ENCODE peak calls at places on chromosomes 13 and 19, in nine cellular contexts. D is hepatocyte, M is A549, L is cardiac muscle cell, V is suprapubic skin, F is Peyer's patch, S is fibroblast of mammary gland, Z is RWPE1, G is endothelial cell. U is an unnamed sample.
A peak's percentile ranks its signal among the peaks of the same experiment; 100 is the strongest.

GRCh38 chr19:7925171-7925837 is 631 bp downstream of the CTXN1 start:
- DNase-seq in S (peak; percentile 67), G (peak; percentile 95), M (peak; percentile 75), D (peak; percentile 94), F (peak; percentile 76), L (peak; percentile 93), V (no peak), Z (peak; percentile 53), U (peak; percentile 75)

GRCh38 chr13:113411216-113412023 is 41.9 kb downstream of the ADPRHL1 start:
- DNase-seq in V (no peak), G (no peak), F (no peak), D (peak; percentile 53), S (peak; percentile 99), M (peak; percentile 63), L (no peak), Z (peak; percentile 27), U (no peak)

GRCh38 chr19:19524053-19524452 is 4.7 kb upstream of the YJEFN3 start:
- DNase-seq in F (no peak), M (no peak), Z (no peak), L (no peak), V (no peak), D (no peak), S (no peak), G (no peak), U (no peak)

GRCh38 chr13:30319703-30320102 is 12.4 kb upstream of the KATNAL1 start:
- DNase-seq in D (no peak), G (no peak), M (no peak), V (no peak), F (no peak), L (no peak), S (no peak), Z (no peak), U (no peak)

GRCh38 chr13:108534728-108535127 is 94.7 kb upstream of the MYO16 start:
- DNase-seq in L (no peak), F (no peak), S (no peak), D (no peak), V (no peak), Z (no peak), G (no peak), M (no peak), U (no peak)

GRCh38 chr13:44014501-44014900 is 134.8 kb downstream of the LACC1 start:
- DNase-seq in F (no peak), S (no peak), G (no peak), Z (no peak), D (no peak), M (no peak), V (no peak), L (no peak), U (no peak)

GRCh38 chr13:112250788-112251445 is 125.2 kb upstream of the SPACA7 start:
- DNase-seq in D (no peak), M (no peak), S (no peak), G (no peak), F (no peak), V (no peak), Z (no peak), L (no peak), U (no peak)

GRCh38 chr13:22175211-22175610 is 504.3 kb downstream of the FGF9 start:
- DNase-seq in G (no peak), L (no peak), M (no peak), V (no peak), Z (no peak), F (no peak), D (no peak), S (no peak), U (no peak)

GRCh38 chr19:10518444-10519361 is 1.5 kb upstream of the S1PR5 start:
- DNase-seq in Z (no peak), L (no peak), D (no peak), S (no peak), V (no peak), G (no peak), M (no peak), F (no peak), U (no peak)

GRCh38 chr19:13104848-13105646 is 2.4 kb upstream of the LYL1 start:
- DNase-seq in V (no peak), Z (no peak), G (no peak), L (no peak), S (no peak), M (no peak), F (peak; percentile 53), D (no peak), U (no peak)
- TF ChIP-seq CTCF in V (no peak), Z (peak; percentile 22), G (peak; percentile 18), L (no peak), S (no peak), M (no peak), F (no peak), D (no peak), U (peak; percentile 5)

GRCh38 chr19:38656171-38656981 is 8.9 kb downstream of the ACTN4 start:
- DNase-seq in F (no peak), S (peak; percentile 84), V (no peak), L (no peak), M (peak; percentile 79), Z (no peak), G (no peak), D (no peak), U (no peak)
- TF ChIP-seq CTCF in F (no peak), S (no peak), V (no peak), L (peak; percentile 12), M (no peak), Z (no peak), G (no peak), D (no peak), U (no peak)

DNA sequence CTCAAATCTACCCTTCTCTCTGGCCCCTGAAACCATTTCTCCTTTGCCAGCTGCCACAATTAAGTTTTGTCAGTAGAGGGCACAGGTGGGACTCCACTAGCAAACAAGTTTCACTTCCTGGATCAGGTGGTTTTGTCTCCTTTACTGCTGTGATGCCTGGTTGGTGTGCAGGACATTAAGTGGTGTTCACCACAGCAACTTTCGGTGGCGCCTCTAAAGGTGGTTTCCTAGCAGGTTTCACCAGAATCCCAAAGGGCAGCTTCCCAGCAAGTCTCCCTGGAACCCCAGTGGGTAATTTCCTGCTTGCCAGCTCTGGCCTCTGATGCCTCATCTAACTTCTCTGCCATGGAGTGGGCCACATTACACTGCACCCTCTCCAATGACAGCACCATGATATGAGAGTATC is 16.6 kb downstream of the MED4 start:
- DNase-seq in Z (peak; percentile 27), V (no peak), M (peak; percentile 21), S (no peak), F (no peak), G (no peak), L (no peak), D (no peak), U (peak; percentile 24)
- TF ChIP-seq CTCF in Z (no peak), V (no peak), M (no peak), S (peak; percentile 7), F (peak; percentile 24), G (no peak), L (peak; percentile 27), D (peak; percentile 17), U (no peak)

GRCh38 chr19:4061683-4062575 is 4.8 kb downstream of the ZBTB7A start:
- DNase-seq in S (peak; percentile 31), F (peak; percentile 87), L (no peak), M (no peak), D (peak; percentile 85), G (no peak), Z (no peak), V (no peak), U (no peak)

GRCh38 chr19:4064073-4064550 is 2.6 kb downstream of the ZBTB7A start:
- DNase-seq in Z (no peak), S (peak; percentile 31), F (peak; percentile 66), M (no peak), D (peak; percentile 54), V (no peak), L (peak; percentile 20), G (no peak), U (no peak)

GRCh38 chr19:4062576-4063368 is 3.9 kb downstream of the ZBTB7A start:
- DNase-seq in M (no peak), L (no peak), V (no peak), S (peak; percentile 35), G (no peak), D (no peak), Z (no peak), F (no peak), U (no peak)

GRCh38 chr19:4064551-4065260 is 2.0 kb downstream of the ZBTB7A start:
- DNase-seq in Z (no peak), V (no peak), G (peak; percentile 47), D (peak; percentile 75), S (peak; percentile 41), M (no peak), L (peak; percentile 44), F (peak; percentile 74), U (peak; percentile 52)

DNA sequence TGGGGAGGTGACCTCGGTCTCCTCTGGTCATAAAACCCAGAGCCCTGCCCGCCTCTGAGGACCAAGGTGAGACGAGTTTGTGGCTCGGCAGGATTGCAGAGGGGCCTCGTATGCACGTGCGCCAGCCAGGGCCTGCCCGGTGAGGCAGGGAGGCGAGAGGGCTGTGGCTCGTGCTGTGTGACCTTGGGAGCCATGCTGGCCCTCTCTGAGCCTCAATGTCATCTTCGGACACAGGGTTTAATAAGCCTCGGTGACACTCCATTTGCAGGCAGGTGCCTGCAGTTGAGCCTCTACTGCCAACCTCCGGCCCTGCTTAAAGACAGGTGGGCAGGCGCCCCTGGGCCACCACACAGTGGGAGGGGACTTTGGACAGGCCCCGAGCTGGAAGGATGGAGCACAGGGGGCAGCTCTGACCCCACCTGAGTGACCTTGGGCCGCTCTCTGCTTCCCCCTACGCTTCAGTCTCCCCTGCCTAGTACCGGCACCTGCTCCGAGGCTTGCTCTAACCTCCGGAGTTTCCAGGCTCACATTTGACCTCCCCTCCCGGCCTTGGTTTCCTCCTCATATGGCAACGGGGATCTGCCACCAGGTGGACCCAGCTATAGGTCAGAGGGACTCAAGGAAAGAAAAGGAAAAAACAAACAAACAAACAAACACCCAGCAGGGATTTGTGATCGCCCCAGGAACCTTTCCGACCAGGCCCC is 3.2 kb downstream of the ZBTB7A start:
- DNase-seq in G (no peak), S (no peak), V (no peak), Z (no peak), F (peak; percentile 73), M (peak; percentile 38), L (no peak), D (peak; percentile 55), U (no peak)
- TF ChIP-seq CTCF in G (no peak), S (peak; percentile 15), V (no peak), Z (no peak), F (no peak), M (no peak), L (peak; percentile 8), D (no peak), U (no peak)

GRCh38 chr13:66036024-66036614 is 1194.0 kb downstream of the PCDH9 start:
- DNase-seq in D (peak; percentile 16), G (no peak), V (no peak), L (no peak), S (no peak), F (no peak), Z (no peak), M (no peak), U (no peak)

GRCh38 chr13:66037096-66037495 is 1193.0 kb downstream of the PCDH9 start:
- DNase-seq in F (no peak), M (no peak), Z (no peak), V (no peak), L (no peak), S (no peak), G (no peak), D (no peak), U (no peak)

GRCh38 chr13:66040506-66040905 is 1189.6 kb downstream of the PCDH9 start:
- DNase-seq in F (no peak), M (no peak), V (no peak), D (no peak), L (no peak), S (peak; percentile 40), Z (no peak), G (no peak), U (no peak)
- TF ChIP-seq CTCF in F (no peak), M (no peak), V (no peak), D (no peak), L (no peak), S (no peak), Z (no peak), G (no peak), U (no peak)

GRCh38 chr19:21358768-21359451 is at the start of gene ZNF738:
- DNase-seq in G (peak; percentile 86), Z (peak; percentile 97), D (peak; percentile 96), L (peak; percentile 96), F (peak; percentile 88), M (peak; percentile 75), S (peak; percentile 96), V (peak; percentile 95), U (peak; percentile 70)
- TF ChIP-seq CTCF in G (no peak), Z (no peak), D (no peak), L (no peak), F (no peak), M (no peak), S (no peak), V (no peak), U (no peak)

U was measured in activated B cell treated with CpG ODN at 0.5 μM for 24 hours.